ENCODE peak calls at places on chromosomes 2 and 18, in five cellular contexts. M is iPS-NIHi11, O is A549, U is GM06990, N is T-helper 2 cell. E is an unnamed sample.

GRCh38 chr2:160647967-160648685 is 154.5 kb upstream of the RBMS1 start:
- DNase-seq in O (no peak), M (no peak), U (no peak), N (no peak), E (no peak)

GRCh38 chr2:47250576-47251403 is 95.7 kb upstream of the STPG4 start:
- DNase-seq in M (no peak), O (no peak), U (no peak), N (no peak), E (no peak)

GRCh38 chr18:3211236-3211992 is 8.4 kb downstream of the MYOM1 start:
- DNase-seq in U (no peak), M (no peak), O (no peak), N (no peak), E (no peak)

GRCh38 chr2:134657650-134658250 is 61.0 kb downstream of the TMEM163 start:
- DNase-seq in M (no peak), N (peak; percentile 35), U (no peak), O (no peak), E (no peak)

GRCh38 chr2:231960810-231961348 is 634 bp upstream of the DIS3L2 start:
- DNase-seq in O (peak; percentile 53), N (no peak), U (no peak), M (no peak), E (no peak)

GRCh38 chr2:146031158-146031557 is 1511.2 kb upstream of the ZEB2 start:
- DNase-seq in O (no peak), M (no peak), N (no peak), U (no peak), E (no peak)

GRCh38 chr18:36179562-36180334 is 7.5 kb upstream of the MOCOS start:
- DNase-seq in N (no peak), O (no peak), U (no peak), M (no peak), E (no peak)

GRCh38 chr2:10286216-10287037 is 16.3 kb upstream of the HPCAL1 start:
- DNase-seq in O (no peak), N (no peak), U (no peak), M (no peak), E (no peak)

GRCh38 chr2:36707050-36707449 is 10.5 kb downstream of the VIT start:
- DNase-seq in O (no peak), U (no peak), M (no peak), N (no peak), E (no peak)

GRCh38 chr2:173590278-173590811 is 235.7 kb downstream of the CDCA7 start:
- DNase-seq in O (peak; percentile 38), M (peak; percentile 47), U (no peak), N (no peak), E (peak; percentile 28)

GRCh38 chr2:239047420-239047819 is 199.5 kb downstream of the TWIST2 start:
- DNase-seq in O (no peak), M (no peak), N (no peak), U (no peak), E (no peak)

GRCh38 chr2:214127178-214127970 is 283.5 kb upstream of the VWC2L start:
- DNase-seq in N (no peak), M (peak; percentile 40), O (no peak), U (no peak), E (no peak)

GRCh38 chr18:10242922-10243680 is 211.3 kb upstream of the APCDD1 start:
- DNase-seq in N (no peak), O (no peak), U (no peak), M (peak; percentile 67), E (no peak)

GRCh38 chr18:66646622-66647021 is 42.7 kb upstream of the CDH19 start:
- DNase-seq in O (no peak), M (no peak), U (no peak), N (no peak), E (no peak)

GRCh38 chr2:8229546-8229986 is 452.3 kb upstream of the ID2 start:
- DNase-seq in U (peak; percentile 52), M (peak; percentile 36), O (no peak), N (peak; percentile 92), E (no peak)

GRCh38 chr2:174535757-174536703 is 49.2 kb upstream of the GPR155 start:
- DNase-seq in U (no peak), O (no peak), M (no peak), N (no peak), E (no peak)

GRCh38 chr2:239353697-239354096 is 47.1 kb downstream of the HDAC4 start:
- DNase-seq in U (no peak), O (no peak), N (no peak), M (no peak), E (no peak)

GRCh38 chr18:23986610-23987359 is 27.8 kb upstream of the TTC39C start:
- DNase-seq in N (no peak), U (peak; percentile 63), M (no peak), O (no peak), E (no peak)

GRCh38 chr2:235666240-235666781 is 172.5 kb downstream of the AGAP1 start:
- DNase-seq in U (no peak), M (peak; percentile 58), O (peak; percentile 54), N (no peak), E (peak; percentile 50)

GRCh38 chr2:159600752-159601151 is 15.6 kb downstream of the BAZ2B start:
- DNase-seq in O (peak; percentile 33), U (no peak), N (no peak), M (no peak), E (no peak)

GRCh38 chr2:1731512-1731962 is 12.8 kb downstream of the PXDN start:
- DNase-seq in N (no peak), M (no peak), O (no peak), U (no peak), E (no peak)

GRCh38 chr2:28325567-28326468 is 66.8 kb upstream of the FOSL2 start:
- DNase-seq in O (no peak), U (peak; percentile 64), N (no peak), M (peak; percentile 36), E (no peak)

GRCh38 chr2:138132108-138132507 is 167.8 kb downstream of the HNMT start:
- DNase-seq in M (no peak), N (no peak), O (no peak), U (no peak), E (no peak)

GRCh38 chr18:51030537-51031258 is 685 bp downstream of the SMAD4 start:
- DNase-seq in M (peak; percentile 79), O (peak; percentile 31), U (peak; percentile 68), N (peak; percentile 74), E (no peak)

GRCh38 chr18:23307567-23308295 is 145.4 kb upstream of the RIOK3 start:
- DNase-seq in O (no peak), U (peak; percentile 33), M (no peak), N (peak; percentile 87), E (peak; percentile 72)

GRCh38 chr2:112542974-112543760 is 902 bp downstream of the POLR1B start:
- DNase-seq in M (peak; percentile 11), U (no peak), O (peak; percentile 8), N (peak; percentile 54), E (no peak)

GRCh38 chr2:46876741-46877384 is 38.7 kb downstream of the MCFD2 start:
- DNase-seq in O (peak; percentile 82), U (no peak), M (peak; percentile 46), N (peak; percentile 35), E (peak; percentile 56)

GRCh38 chr2:74052732-74053712 is 68.3 kb downstream of the TET3 start:
- DNase-seq in M (no peak), O (no peak), U (no peak), N (peak; percentile 70), E (no peak)

GRCh38 chr2:18118703-18119102 is 240.2 kb downstream of the KCNS3 start:
- DNase-seq in O (no peak), U (no peak), M (no peak), N (no peak), E (no peak)

GRCh38 chr2:194333091-194333490 is 1323.9 kb upstream of the SLC39A10 start:
- DNase-seq in M (no peak), O (no peak), N (peak; percentile 9), U (no peak), E (no peak)

GRCh38 chr2:60794271-60794863 is 38.3 kb downstream of the PAPOLG start:
- DNase-seq in M (peak; percentile 28), O (peak; percentile 50), N (peak; percentile 43), U (no peak), E (no peak)